ENCODE peak calls at places on chromosomes 12 and 14, in four cellular contexts. Q is mammary epithelial cell; N is CD4-positive, alpha-beta memory T cell; B is IMR-90. E is an unnamed sample.

GRCh38 chr14:20609215-20610001 is 18.2 kb upstream of the RNASE12 start:
- DNase-seq in Q (peak; percentile 83), N (peak; percentile 79), B (peak; percentile 86), E (peak; percentile 93)

GRCh38 chr12:56687225-56688128 is 607 bp downstream of the PTGES3 start:
- DNase-seq in B (no peak), N (peak; percentile 73), Q (peak; percentile 50), E (peak; percentile 42)

GRCh38 chr12:65668981-65669695 is 155.1 kb upstream of the HMGA2 start:
- DNase-seq in Q (no peak), B (peak; percentile 47), N (no peak), E (no peak)

GRCh38 chr12:96213869-96214268 is 19.7 kb downstream of the ELK3 start:
- DNase-seq in N (no peak), Q (peak; percentile 38), B (no peak), E (no peak)

GRCh38 chr12:94761559-94761958 is 111.2 kb upstream of the TMCC3 start:
- DNase-seq in Q (peak; percentile 94), B (peak; percentile 88), N (no peak), E (no peak)

GRCh38 chr12:3964404-3964803 is 91.2 kb upstream of the PARP11 start:
- DNase-seq in Q (no peak), N (no peak), B (no peak), E (no peak)

GRCh38 chr14:56127156-56127555 is 8.9 kb downstream of the PELI2 start:
- DNase-seq in N (no peak), Q (no peak), B (no peak), E (no peak)

GRCh38 chr12:76341436-76342030 is 6.7 kb downstream of the BBS10 start:
- DNase-seq in B (peak; percentile 65), Q (peak; percentile 68), N (no peak), E (peak; percentile 62)

GRCh38 chr12:52278931-52279682 is 4.7 kb downstream of the KRT86 start:
- DNase-seq in Q (peak; percentile 73), N (peak; percentile 55), B (peak; percentile 65), E (peak; percentile 90)

GRCh38 chr12:93743999-93744689 is 67.0 kb downstream of the CRADD start:
- DNase-seq in B (no peak), N (no peak), Q (peak; percentile 69), E (no peak)

GRCh38 chr12:47672068-47672467 is 33.8 kb downstream of the RPAP3 start:
- DNase-seq in N (no peak), B (no peak), Q (no peak), E (no peak)
- H3K36me3 ChIP-seq in N (peaks cover 10% of the 10 kb centered on the region), B (peaks cover 5% of the 10 kb centered on the region), Q (peaks cover 16% of the 10 kb centered on the region), E (peaks cover 13% of the 10 kb centered on the region)

GRCh38 chr14:100340454-100340813 is 17.3 kb downstream of the SLC25A47 start:
- DNase-seq in N (no peak), Q (no peak), B (no peak), E (peak; percentile 35)

GRCh38 chr14:100339757-100340453 is 16.8 kb downstream of the SLC25A47 start:
- DNase-seq in B (no peak), N (no peak), Q (no peak), E (peak; percentile 14)

GRCh38 chr14:100345711-100346110 is 22.6 kb downstream of the SLC25A47 start:
- DNase-seq in B (no peak), N (no peak), Q (no peak), E (no peak)

GRCh38 chr14:100341301-100342031 is 18.3 kb downstream of the SLC25A47 start:
- DNase-seq in Q (peak; percentile 73), B (peak; percentile 95), N (no peak), E (peak; percentile 99)

GRCh38 chr14:100342195-100342594 is 19.1 kb downstream of the SLC25A47 start:
- DNase-seq in Q (no peak), N (no peak), B (no peak), E (no peak)
- H3K36me3 ChIP-seq in Q (peaks cover 2% of the 10 kb centered on the region), N (peaks cover 13% of the 10 kb centered on the region), B (peaks cover 60% of the 10 kb centered on the region), E (peaks cover 51% of the 10 kb centered on the region)

DNA sequence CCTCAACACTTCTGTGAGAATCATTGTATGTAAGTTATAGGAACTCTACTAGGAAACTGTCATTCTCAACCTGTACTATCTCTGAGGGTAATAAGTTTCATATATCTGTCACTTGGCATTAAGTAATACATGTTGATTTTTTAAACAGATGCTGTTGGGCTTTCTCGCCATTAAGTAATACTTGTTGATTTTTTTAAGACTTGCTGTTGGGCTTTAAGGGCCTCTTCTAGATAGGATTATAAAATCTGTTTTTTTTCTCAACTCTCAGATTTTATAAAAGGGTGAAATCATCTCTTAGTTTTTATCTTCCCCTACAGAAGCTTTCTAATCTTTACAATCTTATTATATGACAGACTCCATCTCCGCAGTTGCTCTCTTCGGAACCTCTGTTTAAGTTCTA is 5.6 kb downstream of the WASHC4 start:
- DNase-seq in B (no peak), N (no peak), Q (no peak), E (no peak)
- H3K36me3 ChIP-seq in B (peaks cover 13% of the 10 kb centered on the region), N (peaks cover 29% of the 10 kb centered on the region), Q (peaks cover 25% of the 10 kb centered on the region), E (peaks cover 56% of the 10 kb centered on the region)

GRCh38 chr14:72945628-72946027 is 19.4 kb downstream of the DCAF4 start:
- DNase-seq in B (no peak), N (no peak), Q (no peak), E (no peak)
- H3K36me3 ChIP-seq in B (peaks cover 26% of the 10 kb centered on the region), N (peaks cover 8% of the 10 kb centered on the region), Q (peaks cover 8% of the 10 kb centered on the region), E (peaks cover 29% of the 10 kb centered on the region)

GRCh38 chr14:67365476-67365875 is 5.3 kb downstream of the EIF2S1 start:
- DNase-seq in Q (no peak), B (no peak), N (no peak), E (no peak)
- H3K36me3 ChIP-seq in Q (peaks cover 47% of the 10 kb centered on the region), B (peaks cover 21% of the 10 kb centered on the region), N (peaks cover 30% of the 10 kb centered on the region), E (peaks cover 61% of the 10 kb centered on the region)

DNA sequence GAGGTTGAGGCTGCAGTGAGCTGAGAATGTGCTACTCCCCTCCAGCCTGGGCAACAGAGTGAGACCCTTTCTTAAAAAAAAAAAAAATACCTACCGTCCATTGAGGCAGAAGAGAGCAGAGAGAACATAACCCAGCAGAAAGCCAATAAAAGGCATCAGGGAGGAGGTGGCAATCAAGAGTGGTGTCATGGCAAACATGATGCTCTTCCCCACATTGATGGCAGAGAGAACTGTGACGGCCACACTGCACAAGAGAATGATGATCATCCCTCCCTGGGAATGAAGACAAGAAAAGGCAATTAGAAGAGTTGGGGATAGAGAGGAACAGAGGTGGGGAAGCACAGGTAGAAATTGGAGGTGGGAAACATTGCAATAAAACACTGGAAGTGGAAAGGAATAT is 12.1 kb downstream of the SRSF5 start:
- DNase-seq in B (no peak), N (no peak), Q (no peak), E (no peak)
- H3K36me3 ChIP-seq in B (peaks cover 33% of the 10 kb centered on the region), N (peaks cover 27% of the 10 kb centered on the region), Q (peaks cover 31% of the 10 kb centered on the region), E (peaks cover 56% of the 10 kb centered on the region)

DNA sequence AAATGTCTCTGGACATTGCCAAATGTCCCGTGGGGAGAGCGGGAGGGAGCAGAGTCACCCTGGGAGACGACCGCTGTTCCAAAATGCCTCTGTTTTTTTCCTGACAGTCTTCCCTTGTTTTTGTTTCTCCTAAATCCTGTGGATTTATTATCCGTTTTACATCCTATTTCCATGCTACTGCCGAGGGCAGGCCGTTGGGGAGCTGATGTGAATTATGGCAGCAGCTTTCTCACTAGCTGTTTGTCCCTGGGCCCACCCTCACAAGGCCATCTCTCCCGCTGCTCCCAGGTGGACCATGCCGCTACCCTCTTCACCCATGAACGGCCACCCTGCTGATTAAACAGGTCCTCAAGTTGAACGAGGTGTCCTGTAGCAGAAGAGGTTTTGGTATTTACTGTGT is 55.2 kb downstream of the FBXL14 start:
- DNase-seq in Q (no peak), B (no peak), N (no peak), E (no peak)
- H3K36me3 ChIP-seq in Q (no peaks in the 10 kb centered on the region), B (no peaks in the 10 kb centered on the region), N (no peaks in the 10 kb centered on the region), E (no peaks in the 10 kb centered on the region)

GRCh38 chr12:124954771-124955170 is 34.2 kb downstream of the DHX37 start:
- DNase-seq in B (no peak), N (no peak), Q (no peak), E (peak; percentile 66)
- H3K36me3 ChIP-seq in B (peaks cover 57% of the 10 kb centered on the region), N (peaks cover 35% of the 10 kb centered on the region), Q (peaks cover 23% of the 10 kb centered on the region), E (peaks cover 40% of the 10 kb centered on the region)

GRCh38 chr12:51177897-51178296 is 5.0 kb upstream of the TFCP2 start:
- DNase-seq in B (no peak), N (no peak), Q (no peak), E (no peak)
- H3K36me3 ChIP-seq in B (no peaks in the 10 kb centered on the region), N (no peaks in the 10 kb centered on the region), Q (no peaks in the 10 kb centered on the region), E (no peaks in the 10 kb centered on the region)

DNA sequence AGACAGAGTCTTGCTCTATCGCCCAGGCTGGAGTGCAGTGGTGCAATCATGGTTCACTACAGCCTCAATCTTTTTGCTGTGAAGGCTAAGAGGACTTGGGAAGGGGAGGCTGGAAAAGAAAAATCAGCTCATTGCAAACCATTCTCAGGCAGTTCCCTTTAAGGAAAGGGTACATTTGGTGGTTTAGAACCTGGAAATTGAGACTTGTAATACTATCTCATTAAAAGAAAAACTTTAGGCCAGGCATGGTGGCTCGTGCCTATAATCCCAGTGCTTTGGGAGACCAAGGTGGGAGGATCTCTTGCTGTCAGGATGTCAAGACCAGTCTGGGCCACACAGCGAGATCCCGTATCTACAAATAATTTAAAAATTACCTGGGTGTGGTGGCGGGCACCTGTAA is 21.3 kb upstream of the TUBA1C start:
- DNase-seq in N (no peak), Q (no peak), B (no peak), E (no peak)
- H3K36me3 ChIP-seq in N (no peaks in the 10 kb centered on the region), Q (no peaks in the 10 kb centered on the region), B (no peaks in the 10 kb centered on the region), E (no peaks in the 10 kb centered on the region)

E was measured in osteoblast.